ENCODE peak calls at places on chromosomes 3 and 15, in six cellular contexts. L is prostate gland, G is OCI-LY7, M is fibroblast of lung, E is Panc1, U is psoas muscle. C is an unnamed sample.

GRCh38 chr3:120875989-120876388 is 32.0 kb upstream of the STXBP5L start:
- DNase-seq in L (no peak), U (no peak), E (no peak), M (peak; percentile 58), G (no peak), C (no peak)

GRCh38 chr3:127694467-127695215 is 21.9 kb downstream of the ABTB1 start:
- DNase-seq in G (peak; percentile 50), L (peak; percentile 82), E (no peak), U (peak; percentile 70), M (peak; percentile 11), C (no peak)

GRCh38 chr3:8490079-8490552 is 11.5 kb upstream of the LMCD1 start:
- DNase-seq in E (no peak), G (no peak), L (no peak), M (peak; percentile 98), U (peak; percentile 30), C (peak; percentile 62)

GRCh38 chr15:91032919-91033803 is 10.8 kb upstream of the VPS33B start:
- DNase-seq in U (peak; percentile 41), L (peak; percentile 64), M (peak; percentile 10), G (peak; percentile 55), E (no peak), C (no peak)

GRCh38 chr3:3200632-3201212 is 21.2 kb upstream of the CRBN start:
- DNase-seq in M (peak; percentile 67), E (peak; percentile 33), G (peak; percentile 63), L (peak; percentile 37), U (no peak), C (peak; percentile 17)

GRCh38 chr15:56741541-56741940 is 8.2 kb upstream of the ZNF280D start:
- DNase-seq in L (no peak), G (no peak), M (no peak), E (no peak), U (no peak), C (no peak)

GRCh38 chr15:100112061-100112420 is 229.7 kb downstream of the ADAMTS17 start:
- DNase-seq in G (no peak), M (no peak), L (no peak), U (no peak), E (no peak), C (no peak)

GRCh38 chr3:188635258-188636038 is 481.5 kb downstream of the LPP start:
- DNase-seq in E (no peak), L (peak; percentile 39), G (no peak), U (no peak), M (peak; percentile 81), C (no peak)

GRCh38 chr3:196969001-196969659 is 497 bp upstream of the PIGZ start:
- DNase-seq in E (no peak), G (peak; percentile 36), L (no peak), M (peak; percentile 6), U (peak; percentile 40), C (no peak)

GRCh38 chr3:141708367-141708766 is 29.7 kb upstream of the RNF7 start:
- DNase-seq in M (no peak), U (no peak), L (no peak), G (no peak), E (no peak), C (no peak)

GRCh38 chr15:58929891-58930416 is 3.5 kb downstream of the SLTM start:
- DNase-seq in U (no peak), M (no peak), G (no peak), L (no peak), E (no peak), C (no peak)

GRCh38 chr3:42502429-42503250 is at the start of gene VIPR1:
- DNase-seq in L (peak; percentile 95), M (peak; percentile 8), E (no peak), G (peak; percentile 79), U (peak; percentile 63), C (no peak)

GRCh38 chr3:61772439-61772838 is 211.1 kb downstream of the PTPRG start:
- DNase-seq in L (no peak), M (peak; percentile 52), E (no peak), U (no peak), G (no peak), C (no peak)

GRCh38 chr3:134299185-134299887 is 48.7 kb upstream of the RYK start:
- DNase-seq in E (no peak), G (no peak), L (no peak), M (peak; percentile 27), U (no peak), C (no peak)

GRCh38 chr3:170355738-170356595 is 1.5 kb upstream of the SKIL start:
- DNase-seq in U (peak; percentile 42), M (peak; percentile 69), L (peak; percentile 15), G (peak; percentile 72), E (no peak), C (no peak)

GRCh38 chr3:134039161-134039862 is 9.6 kb upstream of the SLCO2A1 start:
- DNase-seq in U (no peak), G (no peak), E (no peak), M (no peak), L (no peak), C (no peak)

GRCh38 chr3:122004123-122004522 is 17.9 kb downstream of the ILDR1 start:
- DNase-seq in G (no peak), U (no peak), M (no peak), E (no peak), L (no peak), C (no peak)

GRCh38 chr3:62084558-62084957 is 288.8 kb downstream of the FEZF2 start:
- DNase-seq in M (peak; percentile 80), U (no peak), E (no peak), G (no peak), L (no peak), C (no peak)

GRCh38 chr15:67761343-67761742 is 64.0 kb upstream of the SKOR1 start:
- DNase-seq in E (no peak), G (peak; percentile 52), M (no peak), L (peak; percentile 8), U (no peak), C (no peak)

GRCh38 chr15:68126415-68126814 is 72.3 kb downstream of the PIAS1 start:
- DNase-seq in M (no peak), G (no peak), U (peak; percentile 37), E (no peak), L (no peak), C (no peak)

GRCh38 chr3:195714380-195715011 is 6.3 kb upstream of the MUC20 start:
- DNase-seq in E (no peak), M (no peak), G (no peak), U (no peak), L (no peak), C (no peak)

GRCh38 chr15:62854420-62855084 is 188.0 kb upstream of the TPM1 start:
- DNase-seq in E (no peak), G (no peak), L (no peak), M (no peak), U (no peak), C (no peak)

GRCh38 chr3:17233398-17233800 is 348.6 kb downstream of the PLCL2 start:
- DNase-seq in G (peak; percentile 83), E (peak; percentile 24), U (no peak), M (peak; percentile 72), L (peak; percentile 5), C (peak; percentile 54)

GRCh38 chr3:158600787-158601186 is 29.8 kb downstream of the MLF1 start:
- DNase-seq in U (no peak), M (no peak), E (no peak), L (no peak), G (no peak), C (no peak)

GRCh38 chr15:37112171-37112570 is 11.8 kb upstream of the MEIS2 start:
- DNase-seq in L (no peak), E (no peak), M (no peak), G (no peak), U (no peak), C (no peak)

GRCh38 chr15:74776851-74777768 is 4.8 kb upstream of the CSK start:
- DNase-seq in U (no peak), G (peak; percentile 96), L (no peak), M (no peak), E (no peak), C (no peak)

GRCh38 chr3:126418661-126419131 is 24.0 kb downstream of the CFAP100 start:
- DNase-seq in U (no peak), L (no peak), M (no peak), E (no peak), G (no peak), C (no peak)

GRCh38 chr3:9862391-9863235 is 17.4 kb downstream of the CIDEC start:
- DNase-seq in G (no peak), L (no peak), E (no peak), U (peak; percentile 70), M (peak; percentile 15), C (no peak)
- H3K4me3 ChIP-seq in G (no peak overlapping the region), L (peak overlapping the region; percentile 23), E (peak overlapping the region; percentile 11), U (peak overlapping the region; percentile 65), M (no peak overlapping the region), C (no peak overlapping the region)

GRCh38 chr3:124731760-124732159 is 1.5 kb downstream of the UMPS start:
- DNase-seq in U (no peak), G (no peak), E (no peak), M (no peak), L (no peak), C (no peak)
- H3K4me3 ChIP-seq in U (peak overlapping the region; percentile 94), G (peak overlapping the region; percentile 90), E (no peak overlapping the region), M (no peak overlapping the region), L (no peak overlapping the region), C (peak overlapping the region; percentile 100)

GRCh38 chr15:88467935-88468528 is 524 bp downstream of the MRPS11 start:
- DNase-seq in M (no peak), E (no peak), L (no peak), U (no peak), G (peak; percentile 40), C (no peak)

GRCh38 chr15:88470625-88471372 is 3.3 kb downstream of the MRPS11 start:
- DNase-seq in G (no peak), U (no peak), M (no peak), E (no peak), L (no peak), C (no peak)

GRCh38 chr15:88467073-88467934 is at the start of the genes MRPL46 and MRPS11:
- DNase-seq in G (peak; percentile 94), L (peak; percentile 88), M (peak; percentile 82), E (peak; percentile 89), U (peak; percentile 92), C (peak; percentile 65)

GRCh38 chr15:88472225-88472624 is 4.7 kb downstream of the MRPS11 start:
- DNase-seq in L (no peak), E (no peak), G (no peak), U (no peak), M (no peak), C (no peak)

GRCh38 chr15:88469321-88469720 is 1.8 kb downstream of the MRPS11 start:
- DNase-seq in U (no peak), G (no peak), M (no peak), E (no peak), L (no peak), C (no peak)
- H3K4me3 ChIP-seq in U (peak overlapping the region; percentile 95), G (no peak overlapping the region), M (no peak overlapping the region), E (no peak overlapping the region), L (no peak overlapping the region), C (no peak overlapping the region)

GRCh38 chr15:41550066-41550805 is 6.2 kb upstream of the RPAP1 start:
- DNase-seq in G (no peak), U (no peak), L (no peak), M (no peak), E (no peak), C (no peak)

GRCh38 chr15:41543521-41543870 is 561 bp downstream of the RPAP1 start:
- DNase-seq in E (no peak), M (no peak), U (no peak), G (no peak), L (no peak), C (no peak)

GRCh38 chr15:41546846-41547786 is 3.1 kb upstream of the RPAP1 start:
- DNase-seq in M (peak; percentile 62), U (no peak), L (no peak), E (no peak), G (no peak), C (no peak)

GRCh38 chr15:41545218-41545617 is 1.2 kb upstream of the RPAP1 start:
- DNase-seq in E (no peak), U (no peak), L (no peak), M (no peak), G (no peak), C (no peak)

GRCh38 chr15:41544650-41545015 is 576 bp upstream of the RPAP1 start:
- DNase-seq in G (no peak), L (no peak), M (no peak), E (no peak), U (peak; percentile 56), C (no peak)
- H3K4me3 ChIP-seq in G (peak overlapping the region; percentile 89), L (peak overlapping the region; percentile 60), M (no peak overlapping the region), E (peak overlapping the region; percentile 92), U (peak overlapping the region; percentile 99), C (peak overlapping the region; percentile 96)